ENCODE peak calls at places on chromosomes 5 and 9, in six cellular contexts. One of them, this sample, is unnamed.

GRCh38 chr5:150400327-150401075 is 12.2 kb downstream of the CD74 start:
- DNase-seq in K562: no peak
- DNase-seq in NB4: no peak
- DNase-seq in HepG2: no peak
- DNase-seq in A549: no peak
- DNase-seq in GM12878: no peak
- DNase-seq in this sample: no peak

GRCh38 chr5:155053482-155053881 is 39.9 kb downstream of the KIF4B start:
- DNase-seq in NB4: no peak
- DNase-seq in GM12878: no peak
- DNase-seq in K562: no peak
- DNase-seq in HepG2: no peak
- DNase-seq in A549: no peak
- DNase-seq in this sample: no peak

GRCh38 chr5:97044057-97044456 is 98.4 kb downstream of the LIX1 start:
- DNase-seq in A549: no peak
- DNase-seq in HepG2: peak; percentile 27
- DNase-seq in K562: no peak
- DNase-seq in GM12878: no peak
- DNase-seq in NB4: no peak
- DNase-seq in this sample: peak; percentile 66

GRCh38 chr5:172172912-172173591 is 15.0 kb downstream of the STK10 start:
- DNase-seq in HepG2: no peak
- DNase-seq in K562: no peak
- DNase-seq in GM12878: no peak
- DNase-seq in A549: no peak
- DNase-seq in NB4: no peak
- DNase-seq in this sample: no peak

GRCh38 chr9:447230-448025 is 232.8 kb downstream of the DOCK8 start:
- DNase-seq in NB4: peak; percentile 61
- DNase-seq in GM12878: no peak
- DNase-seq in K562: peak; percentile 12
- DNase-seq in A549: peak; percentile 55
- DNase-seq in HepG2: no peak
- DNase-seq in this sample: no peak

GRCh38 chr9:124284237-124284831 is 26.6 kb downstream of the NEK6 start:
- DNase-seq in GM12878: no peak
- DNase-seq in A549: no peak
- DNase-seq in NB4: no peak
- DNase-seq in K562: no peak
- DNase-seq in HepG2: peak; percentile 86
- DNase-seq in this sample: no peak

GRCh38 chr9:134807726-134808125 is 72.9 kb upstream of the FCN2 start:
- DNase-seq in HepG2: no peak
- DNase-seq in GM12878: no peak
- DNase-seq in A549: no peak
- DNase-seq in K562: no peak
- DNase-seq in NB4: no peak
- DNase-seq in this sample: peak; percentile 40

GRCh38 chr5:96058084-96058483 is 96.4 kb upstream of the ELL2 start:
- DNase-seq in GM12878: no peak
- DNase-seq in A549: no peak
- DNase-seq in K562: no peak
- DNase-seq in NB4: no peak
- DNase-seq in HepG2: no peak
- DNase-seq in this sample: no peak

DNA sequence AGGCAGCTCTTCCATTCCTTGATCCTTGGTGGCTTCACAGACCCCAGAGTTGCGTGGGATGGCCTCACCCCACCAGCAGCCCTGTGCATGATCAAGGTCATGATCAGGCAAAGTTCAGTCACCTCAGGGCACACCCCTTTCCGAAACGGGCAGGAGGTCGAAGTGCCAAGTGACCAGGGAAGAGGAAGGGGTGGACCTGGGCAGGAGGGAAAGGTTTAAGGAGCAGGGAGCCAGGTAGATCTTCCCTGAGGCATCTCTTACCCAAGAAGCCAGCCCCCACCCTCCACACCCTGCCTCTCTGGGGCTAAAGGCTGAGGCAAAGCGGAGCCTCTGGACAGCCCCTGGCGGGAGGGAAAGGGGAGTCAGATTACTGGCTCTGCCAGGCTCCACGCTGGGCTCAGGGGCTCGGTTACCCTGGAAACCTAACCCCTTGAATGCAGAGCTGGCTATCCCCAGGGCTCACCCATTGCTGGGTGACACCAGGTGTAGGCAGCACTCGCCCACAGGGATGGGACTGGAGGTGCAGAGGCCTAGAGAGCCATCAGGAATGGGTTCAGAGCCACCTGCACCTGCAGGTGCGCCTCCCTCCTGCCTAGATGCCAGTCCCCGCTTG is 3.6 kb downstream of the MGAT4B start:
- DNase-seq in K562: no peak
- DNase-seq in A549: no peak
- DNase-seq in HepG2: no peak
- DNase-seq in GM12878: no peak
- DNase-seq in NB4: no peak
- DNase-seq in this sample: no peak
- TF ChIP-seq POLR2A in K562: no peak
- TF ChIP-seq POLR2A in A549: no peak
- TF ChIP-seq POLR2A in HepG2: no peak
- TF ChIP-seq POLR2A in GM12878: no peak
- TF ChIP-seq POLR2A in NB4: no peak
- TF ChIP-seq POLR2A in this sample: no peak

GRCh38 chr5:77498952-77499351 is 6.8 kb upstream of the WDR41 start:
- DNase-seq in HepG2: no peak
- DNase-seq in GM12878: no peak
- DNase-seq in K562: no peak
- DNase-seq in A549: no peak
- DNase-seq in NB4: no peak
- DNase-seq in this sample: no peak
- TF ChIP-seq MYC in HepG2: no peak
- TF ChIP-seq MYC in GM12878: no peak
- TF ChIP-seq MYC in K562: no peak
- TF ChIP-seq MYC in A549: no peak
- TF ChIP-seq MYC in NB4: no peak
- TF ChIP-seq MYC in this sample: no peak

GRCh38 chr5:140398379-140398811 is 3.2 kb upstream of the ANKHD1 start:
- DNase-seq in K562: no peak
- DNase-seq in NB4: peak; percentile 15
- DNase-seq in HepG2: peak; percentile 20
- DNase-seq in A549: peak; percentile 8
- DNase-seq in GM12878: no peak
- DNase-seq in this sample: no peak

GRCh38 chr5:140402258-140403074 is 833 bp downstream of the ANKHD1 start:
- DNase-seq in NB4: peak; percentile 77
- DNase-seq in HepG2: peak; percentile 85
- DNase-seq in K562: peak; percentile 48
- DNase-seq in A549: peak; percentile 44
- DNase-seq in GM12878: peak; percentile 27
- DNase-seq in this sample: peak; percentile 71

GRCh38 chr5:140400730-140401361 is 787 bp upstream of the ANKHD1 start:
- DNase-seq in HepG2: peak; percentile 96
- DNase-seq in NB4: peak; percentile 93
- DNase-seq in GM12878: peak; percentile 95
- DNase-seq in K562: peak; percentile 86
- DNase-seq in A549: peak; percentile 97
- DNase-seq in this sample: peak; percentile 95

GRCh38 chr5:140403613-140404012 is 2.0 kb downstream of the ANKHD1 start:
- DNase-seq in A549: no peak
- DNase-seq in HepG2: no peak
- DNase-seq in GM12878: no peak
- DNase-seq in NB4: no peak
- DNase-seq in K562: no peak
- DNase-seq in this sample: no peak

GRCh38 chr5:140401362-140402257 is at the start of gene ANKHD1:
- DNase-seq in GM12878: peak; percentile 100
- DNase-seq in NB4: peak; percentile 100
- DNase-seq in HepG2: peak; percentile 100
- DNase-seq in A549: peak; percentile 97
- DNase-seq in K562: peak; percentile 91
- DNase-seq in this sample: peak; percentile 100
- TF ChIP-seq POLR2A in GM12878: peak; percentile 97
- TF ChIP-seq POLR2A in NB4: peak; percentile 79
- TF ChIP-seq POLR2A in HepG2: peak; percentile 92
- TF ChIP-seq POLR2A in A549: peak; percentile 85
- TF ChIP-seq POLR2A in K562: peak; percentile 90
- TF ChIP-seq POLR2A in this sample: peak; percentile 67

DNA sequence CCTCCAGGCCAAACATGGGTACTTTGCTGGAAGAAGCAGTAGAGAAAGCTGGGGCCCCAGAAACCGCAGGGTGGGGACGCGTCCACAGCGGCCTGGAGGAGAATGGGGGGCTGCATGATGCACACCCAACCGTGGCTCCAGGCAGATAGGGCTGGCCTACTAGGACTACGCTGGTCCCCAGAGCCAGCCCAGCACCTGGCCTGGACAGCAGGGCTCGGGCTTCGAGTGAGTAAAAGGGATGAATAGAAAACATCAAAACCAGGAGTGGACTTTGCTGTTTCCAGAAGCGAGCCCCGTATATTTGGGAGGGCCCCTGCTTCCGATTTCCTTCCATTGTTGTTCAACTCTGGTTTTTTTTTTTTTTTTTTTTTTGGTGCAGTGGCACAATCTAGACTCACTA is 30.7 kb downstream of the DBH start:
- DNase-seq in GM12878: no peak
- DNase-seq in K562: no peak
- DNase-seq in HepG2: no peak
- DNase-seq in NB4: no peak
- DNase-seq in A549: no peak
- DNase-seq in this sample: no peak
- TF ChIP-seq MYC in GM12878: no peak
- TF ChIP-seq MYC in K562: no peak
- TF ChIP-seq MYC in HepG2: no peak
- TF ChIP-seq MYC in NB4: no peak
- TF ChIP-seq MYC in A549: no peak
- TF ChIP-seq MYC in this sample: no peak

GRCh38 chr9:126860077-126860756 is at the start of gene ZBTB34:
- DNase-seq in A549: peak; percentile 31
- DNase-seq in NB4: peak; percentile 75
- DNase-seq in GM12878: no peak
- DNase-seq in HepG2: peak; percentile 35
- DNase-seq in K562: peak; percentile 91
- DNase-seq in this sample: peak; percentile 61
- TF ChIP-seq POLR2A in A549: peak; percentile 48
- TF ChIP-seq POLR2A in NB4: peak; percentile 59
- TF ChIP-seq POLR2A in GM12878: peak; percentile 91
- TF ChIP-seq POLR2A in HepG2: peak; percentile 80
- TF ChIP-seq POLR2A in K562: peak; percentile 85
- TF ChIP-seq POLR2A in this sample: peak; percentile 73

GRCh38 chr9:30058463-30058862 is 2326.0 kb upstream of the ACO1 start:
- DNase-seq in GM12878: no peak
- DNase-seq in A549: no peak
- DNase-seq in K562: no peak
- DNase-seq in HepG2: no peak
- DNase-seq in NB4: no peak
- DNase-seq in this sample: no peak
- TF ChIP-seq MYC in GM12878: no peak
- TF ChIP-seq MYC in A549: no peak
- TF ChIP-seq MYC in K562: no peak
- TF ChIP-seq MYC in HepG2: no peak
- TF ChIP-seq MYC in NB4: no peak
- TF ChIP-seq MYC in this sample: no peak

This sample was measured in endothelial cell of umbilical vein.